ENCODE peak calls at places on chromosome 16, in eight cellular contexts. P is GM23248, A is upper lobe of right lung, I is SK-N-SH, Y is WERI-Rb-1, W is PC-3, C is A549, Z is tibial nerve. S is an unnamed sample.

GRCh38 chr16:31129568-31130335 is 5.8 kb downstream of the PRSS8 start:
- DNase-seq in P (peak), W (no peak), I (no peak), C (no peak), Y (no peak), A (peak), Z (no peak), S (no peak)

GRCh38 chr16:83113811-83114210 is 487.0 kb downstream of the CDH13 start:
- DNase-seq in A (no peak), C (no peak), I (no peak), Z (no peak), P (no peak), W (no peak), Y (no peak), S (no peak)

GRCh38 chr16:72216767-72217166 is 44.8 kb upstream of the PMFBP1 start:
- DNase-seq in Z (no peak), A (no peak), I (no peak), W (no peak), C (no peak), P (no peak), Y (no peak), S (no peak)

GRCh38 chr16:85616608-85617311 is 3.6 kb downstream of the GSE1 start:
- DNase-seq in W (no peak), Z (no peak), P (no peak), I (peak), C (no peak), Y (no peak), A (peak), S (no peak)

GRCh38 chr16:1413684-1414531 is 596 bp downstream of the UNKL start:
- DNase-seq in W (peak), C (peak), Z (peak), Y (peak), I (peak), A (peak), P (peak), S (no peak)

GRCh38 chr16:70715113-70715711 is 29.4 kb upstream of the MTSS2 start:
- DNase-seq in C (peak), A (peak), P (peak), Y (peak), Z (no peak), I (peak), W (peak), S (peak)

GRCh38 chr16:71572497-71573116 is 4.3 kb downstream of the TAT start:
- DNase-seq in W (no peak), A (no peak), C (no peak), P (no peak), Z (no peak), I (no peak), Y (no peak), S (no peak)

GRCh38 chr16:1812732-1813163 is 13.9 kb downstream of the HAGH start:
- DNase-seq in Z (no peak), P (peak), C (peak), A (peak), W (peak), Y (peak), I (peak), S (no peak)

GRCh38 chr16:2663553-2664521 is 18.5 kb upstream of the KCTD5 start:
- DNase-seq in P (peak), Z (no peak), A (no peak), W (peak), I (no peak), Y (no peak), C (no peak), S (no peak)

GRCh38 chr16:85697441-85697840 is 8.7 kb upstream of the GINS2 start:
- DNase-seq in A (no peak), P (no peak), Y (no peak), W (no peak), I (no peak), C (no peak), Z (no peak), S (no peak)

GRCh38 chr16:85646358-85646907 is 33.3 kb downstream of the GSE1 start:
- DNase-seq in A (no peak), Y (no peak), W (no peak), C (no peak), P (no peak), Z (no peak), I (no peak), S (no peak)

GRCh38 chr16:84369938-84370627 is 1.7 kb downstream of the ATP2C2 start:
- DNase-seq in P (no peak), W (peak), A (no peak), Y (no peak), C (no peak), I (no peak), Z (no peak), S (no peak)

GRCh38 chr16:55189975-55190636 is 133.9 kb upstream of the IRX6 start:
- DNase-seq in Y (no peak), C (no peak), Z (no peak), I (no peak), P (no peak), W (no peak), A (no peak), S (no peak)

GRCh38 chr16:85460983-85461813 is 151.9 kb upstream of the GSE1 start:
- DNase-seq in Z (no peak), I (peak), C (peak), Y (peak), A (no peak), P (peak), W (peak), S (no peak)

GRCh38 chr16:84759061-84759460 is 59.3 kb downstream of the USP10 start:
- DNase-seq in I (no peak), W (no peak), C (no peak), Z (no peak), A (no peak), Y (no peak), P (no peak), S (no peak)

GRCh38 chr16:15907863-15908478 is 19.6 kb upstream of the CEP20 start:
- DNase-seq in W (peak), Y (peak), Z (no peak), P (peak), A (no peak), I (peak), C (peak), S (no peak)

GRCh38 chr16:1525871-1526607 is 7.4 kb upstream of the TMEM204 start:
- DNase-seq in A (no peak), W (no peak), I (no peak), C (no peak), Y (no peak), P (no peak), Z (no peak), S (no peak)

GRCh38 chr16:75025766-75026165 is 26.9 kb downstream of the ZNRF1 start:
- DNase-seq in Y (no peak), W (no peak), Z (no peak), A (no peak), I (peak), P (peak), C (no peak), S (no peak)

GRCh38 chr16:90072442-90073105 is 4.6 kb downstream of the PRDM7 start:
- DNase-seq in Z (no peak), Y (no peak), C (no peak), P (no peak), W (no peak), I (no peak), A (no peak), S (no peak)

GRCh38 chr16:58506241-58507194 is 6.6 kb downstream of the NDRG4 start:
- DNase-seq in A (no peak), Y (no peak), P (no peak), Z (no peak), C (no peak), W (no peak), I (peak), S (no peak)

GRCh38 chr16:10895053-10895946 is 18.3 kb downstream of the CIITA start:
- DNase-seq in Z (peak), W (peak), P (peak), C (peak), A (no peak), I (no peak), Y (no peak), S (no peak)

GRCh38 chr16:4401094-4401501 is 15.3 kb downstream of the CORO7 start:
- DNase-seq in C (no peak), W (no peak), I (no peak), A (no peak), Z (no peak), P (no peak), Y (no peak), S (no peak)
- H3K4me3 ChIP-seq in C (no peak), W (no peak), I (no peak), A (no peak), Z (no peak), P (no peak), Y (no peak), S (no peak)

GRCh38 chr16:87041732-87042131 is 275.5 kb downstream of the C16orf95 start:
- DNase-seq in A (peak), C (no peak), P (no peak), I (no peak), W (no peak), Y (no peak), Z (no peak), S (peak)

GRCh38 chr16:87044829-87045228 is 272.4 kb downstream of the C16orf95 start:
- DNase-seq in I (no peak), A (no peak), C (no peak), P (no peak), Z (no peak), Y (no peak), W (no peak), S (no peak)

GRCh38 chr16:87042551-87043272 is 274.5 kb downstream of the C16orf95 start:
- DNase-seq in C (no peak), W (no peak), I (no peak), A (no peak), Y (no peak), P (no peak), Z (no peak), S (peak)

GRCh38 chr16:87044031-87044380 is 273.2 kb downstream of the C16orf95 start:
- DNase-seq in I (no peak), Y (no peak), Z (no peak), P (no peak), A (no peak), W (peak), C (no peak), S (no peak)

DNA sequence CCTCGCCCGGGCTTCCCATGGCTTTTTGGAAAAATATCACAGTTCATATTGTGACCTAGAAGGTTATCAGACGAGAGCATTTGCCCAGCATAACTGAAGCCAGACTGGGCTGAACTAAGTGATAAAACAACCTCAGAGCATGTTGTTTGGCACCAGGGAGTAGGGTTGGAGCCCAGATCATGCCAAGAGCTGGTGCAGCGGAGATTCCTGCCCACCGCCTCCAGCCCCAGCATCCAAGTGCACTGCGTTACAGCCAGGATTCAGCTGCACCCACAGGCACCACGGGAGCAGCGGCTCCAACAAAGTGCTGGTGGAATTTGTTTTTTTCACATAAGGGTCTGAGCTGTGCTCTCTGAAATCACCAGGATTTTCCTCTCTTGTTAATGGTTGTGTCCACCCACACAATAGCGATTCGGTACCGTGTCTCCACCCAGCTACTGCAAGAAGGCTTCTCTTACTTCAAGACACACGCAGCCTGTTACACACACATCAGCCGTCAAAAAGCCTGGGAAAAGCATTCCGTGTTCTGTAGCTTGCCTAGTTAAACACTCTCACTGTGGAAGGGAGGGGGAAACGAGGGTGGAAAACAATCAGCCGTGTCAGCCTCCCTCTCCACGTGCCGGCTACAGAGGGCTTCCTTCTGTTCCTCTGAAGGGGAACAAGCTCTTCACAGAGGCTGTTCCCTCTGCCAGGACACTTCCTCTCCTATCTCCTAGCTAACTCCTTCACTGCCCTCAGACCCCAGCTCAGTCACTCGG is 273.7 kb downstream of the C16orf95 start:
- DNase-seq in I (no peak), W (no peak), Y (no peak), Z (no peak), P (peak), A (no peak), C (no peak), S (peak)
- H3K27ac ChIP-seq in I (no peak), W (no peak), Y (no peak), Z (no peak), P (no peak), A (no peak), C (no peak), S (peak)

GRCh38 chr16:56643833-56644232 is 5.4 kb downstream of the MT1A start:
- DNase-seq in Z (no peak), P (no peak), C (no peak), A (no peak), W (no peak), I (no peak), Y (no peak), S (no peak)
- H3K4me3 ChIP-seq in Z (no peak), P (peak), C (peak), A (peak), W (no peak), I (no peak), Y (no peak), S (peak)

DNA sequence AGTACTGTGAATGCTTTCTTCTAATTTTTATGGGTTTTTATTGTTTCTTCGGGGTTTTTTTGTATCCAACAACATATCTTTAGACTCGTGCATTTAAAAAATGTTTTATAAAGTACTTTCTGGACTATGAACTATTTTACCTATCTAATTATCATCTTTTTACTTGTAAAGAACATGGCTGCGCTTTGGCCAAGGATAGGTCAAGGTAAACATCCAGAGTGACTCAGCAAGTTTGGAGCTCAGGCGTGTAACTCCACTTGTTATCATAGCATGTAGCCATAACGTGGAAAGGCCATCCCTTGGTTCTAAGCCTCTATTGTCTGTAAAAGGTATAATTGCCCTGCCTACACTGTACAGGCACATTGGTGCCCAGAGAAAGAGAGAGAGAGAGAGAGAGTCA is 818.0 kb upstream of the GOT2 start:
- DNase-seq in Z (no peak), P (no peak), Y (no peak), A (no peak), I (no peak), C (no peak), W (no peak), S (no peak)
- H3K27ac ChIP-seq in Z (no peak), P (no peak), Y (no peak), A (no peak), I (no peak), C (no peak), W (no peak), S (no peak)

DNA sequence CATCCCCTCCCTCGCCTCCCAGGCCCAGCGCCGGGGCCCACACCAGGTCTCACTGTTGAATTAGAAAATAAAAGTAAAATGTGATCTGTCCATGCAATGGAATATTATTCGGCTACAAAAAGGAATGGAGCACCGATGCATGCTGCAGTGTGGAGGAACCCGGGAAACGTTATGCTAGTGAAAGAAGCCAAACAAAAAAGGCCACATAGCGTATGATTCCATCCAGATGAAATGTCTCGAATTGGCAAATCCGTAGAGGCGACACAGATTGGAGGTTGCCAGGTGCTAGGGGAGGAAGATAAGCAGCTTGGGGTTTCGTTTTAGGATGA is 972 bp upstream of the ADCY9 start:
- DNase-seq in P (no peak), Y (no peak), W (no peak), Z (no peak), I (no peak), C (no peak), A (no peak), S (no peak)
- H3K4me3 ChIP-seq in P (peak), Y (no peak), W (peak), Z (peak), I (no peak), C (peak), A (peak), S (peak)

GRCh38 chr16:17777461-17777863 is 306.7 kb upstream of the XYLT1 start:
- DNase-seq in W (no peak), Y (no peak), I (no peak), C (no peak), A (no peak), Z (no peak), P (peak), S (no peak)
- H3K27ac ChIP-seq in W (no peak), Y (no peak), I (peak), C (no peak), A (no peak), Z (no peak), P (peak), S (no peak)

GRCh38 chr16:68345958-68346635 is 35.3 kb downstream of the PRMT7 start:
- DNase-seq in A (no peak), Z (no peak), C (no peak), P (no peak), Y (no peak), I (peak), W (no peak), S (no peak)
- H3K4me3 ChIP-seq in A (no peak), Z (no peak), C (no peak), P (no peak), Y (no peak), I (no peak), W (no peak), S (no peak)

S was measured in coronary artery.